ENCODE peak calls at places on chromosomes 13 and 19, in seven cellular contexts. U is CD8-positive, alpha-beta T cell; P is thyroid gland; W is fibroblast of lung; V is GM23338; I is PC-3; B is AG10803. S is an unnamed sample.

GRCh38 chr13:72186730-72187422 is 319.9 kb upstream of the DACH1 start:
- DNase-seq in W (no peak), B (no peak), P (no peak), U (no peak), I (peak), V (no peak), S (no peak)

GRCh38 chr13:97274782-97275252 is 52.7 kb downstream of the MBNL2 start:
- DNase-seq in B (peak), U (no peak), P (no peak), W (peak), V (no peak), I (peak), S (no peak)

GRCh38 chr19:50728084-50728737 is 5.0 kb downstream of the CLEC11A start:
- DNase-seq in I (no peak), V (peak), B (peak), W (peak), P (peak), U (peak), S (no peak)

GRCh38 chr13:113861433-113862030 is 2.3 kb downstream of the GAS6 start:
- DNase-seq in U (no peak), B (no peak), I (no peak), P (no peak), W (no peak), V (no peak), S (peak)

GRCh38 chr19:33785795-33786194 is 10.9 kb upstream of the KCTD15 start:
- DNase-seq in P (no peak), V (no peak), I (peak), B (peak), U (no peak), W (peak), S (no peak)

GRCh38 chr19:45643024-45643926 is 4.1 kb upstream of the EML2 start:
- DNase-seq in B (peak), W (peak), V (peak), I (peak), U (peak), P (peak), S (peak)

GRCh38 chr19:34766386-34766785 is 6.6 kb downstream of the ZNF599 start:
- DNase-seq in U (no peak), B (no peak), P (no peak), W (no peak), V (no peak), I (no peak), S (no peak)

GRCh38 chr13:40667622-40667978 is 1.2 kb upstream of the FOXO1 start:
- DNase-seq in V (peak), P (peak), U (no peak), W (no peak), B (no peak), I (no peak), S (peak)

GRCh38 chr19:27974082-27974513 is 1238.9 kb downstream of the UQCRFS1 start:
- DNase-seq in V (peak), W (peak), I (peak), U (no peak), B (peak), P (no peak), S (no peak)

GRCh38 chr13:102650444-102650843 is 44.4 kb downstream of the METTL21C start:
- DNase-seq in P (no peak), U (no peak), W (no peak), I (no peak), V (no peak), B (no peak), S (no peak)

GRCh38 chr19:55165952-55166529 is 372 bp downstream of the DNAAF3 start:
- DNase-seq in P (peak), B (peak), W (peak), I (peak), U (peak), V (peak), S (peak)

GRCh38 chr19:39315933-39316332 is 4.7 kb downstream of the LRFN1 start:
- DNase-seq in V (no peak), W (no peak), P (no peak), B (no peak), I (no peak), U (no peak), S (no peak)

GRCh38 chr13:95156208-95156607 is 145.0 kb downstream of the ABCC4 start:
- DNase-seq in P (no peak), U (no peak), B (peak), V (no peak), I (peak), W (peak), S (no peak)

GRCh38 chr13:23617551-23618014 is 47.4 kb downstream of the TNFRSF19 start:
- DNase-seq in P (no peak), U (no peak), W (peak), I (no peak), V (no peak), B (peak), S (no peak)

GRCh38 chr19:1039646-1040475 is at the start of gene ABCA7:
- DNase-seq in I (peak), P (peak), U (peak), B (peak), W (peak), V (peak), S (peak)
- TF ChIP-seq CTCF in I (no peak), P (no peak), U (no peak), B (no peak), W (no peak), V (no peak), S (no peak)

DNA sequence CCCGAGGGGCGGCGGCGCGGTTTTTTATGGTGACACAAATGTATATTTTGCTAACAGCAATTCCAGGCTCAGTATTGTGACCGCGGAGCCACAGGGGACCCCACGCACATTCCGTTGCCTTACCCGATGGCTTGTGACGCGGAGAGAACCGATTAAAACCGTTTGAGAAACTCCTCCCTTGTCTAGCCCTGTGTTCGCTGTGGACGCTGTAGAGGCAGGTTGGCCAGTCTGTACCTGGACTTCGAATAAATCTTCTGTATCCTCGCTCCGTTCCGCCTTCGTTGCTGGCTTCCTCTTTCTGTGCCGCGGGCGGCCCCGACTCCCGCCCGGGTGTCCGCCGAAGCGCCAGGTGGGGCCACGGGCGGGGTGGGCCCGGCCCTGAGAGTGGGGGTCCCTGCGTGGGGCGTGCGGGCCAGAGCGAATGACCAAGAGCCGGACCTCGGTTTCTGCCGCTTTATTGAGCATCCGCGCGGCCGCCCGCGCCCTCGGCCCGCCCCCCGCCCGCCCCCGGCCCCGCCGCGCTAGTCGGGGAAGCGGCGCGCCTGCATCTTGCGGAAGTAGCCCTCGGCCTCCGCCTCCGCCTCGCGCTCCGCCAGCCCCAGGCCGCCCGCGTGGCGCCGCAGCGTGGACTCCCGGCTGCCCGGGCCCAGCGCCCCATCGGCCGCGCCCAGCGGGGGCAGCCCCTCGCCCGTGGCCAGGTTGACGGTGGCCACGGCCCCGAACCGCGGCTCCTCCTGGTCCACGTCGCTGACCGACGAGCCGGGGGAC is 9.5 kb downstream of the PLPPR3 start:
- DNase-seq in B (no peak), P (no peak), V (peak), I (no peak), W (no peak), U (no peak), S (no peak)
- TF ChIP-seq CTCF in B (no peak), P (no peak), V (no peak), I (no peak), W (no peak), U (no peak), S (no peak)

GRCh38 chr13:55410398-55411330 is 1730.1 kb upstream of the PRR20A start:
- DNase-seq in W (no peak), I (no peak), B (no peak), P (no peak), V (no peak), U (no peak), S (no peak)
- TF ChIP-seq CTCF in W (no peak), I (no peak), B (no peak), P (no peak), V (no peak), U (no peak), S (no peak)

GRCh38 chr19:49590971-49591730 is at the start of gene PRR12:
- DNase-seq in V (peak), I (peak), U (peak), W (peak), B (peak), P (peak), S (peak)
- TF ChIP-seq CTCF in V (no peak), I (no peak), U (no peak), W (no peak), B (no peak), P (no peak), S (no peak)

S was measured in Peyer's patch.